ENCODE peak calls at places on chromosomes 11 and 22, in ten cellular contexts. One of them, this sample, is unnamed.

GRCh38 chr11:1825039-1825740 is 9.6 kb upstream of the SYT8 start:
- DNase-seq in SK-N-SH: no peak
- DNase-seq in lower lobe of right lung: peak
- DNase-seq in cardiac muscle cell: peak
- DNase-seq in OCI-LY7: peak
- DNase-seq in brain microvascular endothelial cell: no peak
- DNase-seq in MCF 10A: peak
- DNase-seq in A549: peak
- DNase-seq in CD8-positive, alpha-beta T cell: no peak
- DNase-seq in upper lobe of left lung: peak
- DNase-seq in this sample: no peak

GRCh38 chr22:49992921-49993648 is 19.5 kb downstream of the IL17REL start:
- DNase-seq in OCI-LY7: peak
- DNase-seq in CD8-positive, alpha-beta T cell: peak
- DNase-seq in cardiac muscle cell: peak
- DNase-seq in lower lobe of right lung: peak
- DNase-seq in A549: peak
- DNase-seq in MCF 10A: peak
- DNase-seq in SK-N-SH: peak
- DNase-seq in upper lobe of left lung: peak
- DNase-seq in brain microvascular endothelial cell: peak
- DNase-seq in this sample: peak

GRCh38 chr11:900545-900944 is 10.1 kb downstream of the CHID1 start:
- DNase-seq in CD8-positive, alpha-beta T cell: no peak
- DNase-seq in MCF 10A: no peak
- DNase-seq in lower lobe of right lung: no peak
- DNase-seq in OCI-LY7: no peak
- DNase-seq in SK-N-SH: no peak
- DNase-seq in A549: no peak
- DNase-seq in brain microvascular endothelial cell: no peak
- DNase-seq in cardiac muscle cell: no peak
- DNase-seq in upper lobe of left lung: no peak
- DNase-seq in this sample: no peak

GRCh38 chr11:117998201-117998579 is 12.0 kb downstream of the IL10RA start:
- DNase-seq in OCI-LY7: no peak
- DNase-seq in upper lobe of left lung: no peak
- DNase-seq in SK-N-SH: no peak
- DNase-seq in MCF 10A: no peak
- DNase-seq in cardiac muscle cell: no peak
- DNase-seq in brain microvascular endothelial cell: no peak
- DNase-seq in A549: no peak
- DNase-seq in lower lobe of right lung: no peak
- DNase-seq in CD8-positive, alpha-beta T cell: no peak
- DNase-seq in this sample: no peak

GRCh38 chr11:21474529-21474928 is 718.4 kb upstream of the ANO5 start:
- DNase-seq in OCI-LY7: no peak
- DNase-seq in CD8-positive, alpha-beta T cell: no peak
- DNase-seq in brain microvascular endothelial cell: no peak
- DNase-seq in lower lobe of right lung: no peak
- DNase-seq in upper lobe of left lung: no peak
- DNase-seq in cardiac muscle cell: no peak
- DNase-seq in SK-N-SH: no peak
- DNase-seq in A549: no peak
- DNase-seq in MCF 10A: no peak
- DNase-seq in this sample: no peak

GRCh38 chr22:36068776-36069344 is 40.2 kb upstream of the RBFOX2 start:
- DNase-seq in A549: no peak
- DNase-seq in OCI-LY7: peak
- DNase-seq in MCF 10A: no peak
- DNase-seq in CD8-positive, alpha-beta T cell: no peak
- DNase-seq in SK-N-SH: no peak
- DNase-seq in cardiac muscle cell: no peak
- DNase-seq in brain microvascular endothelial cell: no peak
- DNase-seq in lower lobe of right lung: no peak
- DNase-seq in upper lobe of left lung: no peak
- DNase-seq in this sample: no peak

GRCh38 chr11:79108851-79109250 is 332.0 kb downstream of the TENM4 start:
- DNase-seq in upper lobe of left lung: no peak
- DNase-seq in cardiac muscle cell: no peak
- DNase-seq in lower lobe of right lung: no peak
- DNase-seq in SK-N-SH: no peak
- DNase-seq in A549: no peak
- DNase-seq in CD8-positive, alpha-beta T cell: no peak
- DNase-seq in OCI-LY7: no peak
- DNase-seq in MCF 10A: no peak
- DNase-seq in brain microvascular endothelial cell: no peak
- DNase-seq in this sample: no peak

GRCh38 chr11:75668508-75669297 is at the start of gene MAP6:
- DNase-seq in lower lobe of right lung: no peak
- DNase-seq in OCI-LY7: no peak
- DNase-seq in MCF 10A: no peak
- DNase-seq in A549: peak
- DNase-seq in brain microvascular endothelial cell: no peak
- DNase-seq in SK-N-SH: peak
- DNase-seq in CD8-positive, alpha-beta T cell: no peak
- DNase-seq in cardiac muscle cell: no peak
- DNase-seq in upper lobe of left lung: peak
- DNase-seq in this sample: peak

GRCh38 chr22:36470994-36471331 is 10.5 kb downstream of the TXN2 start:
- DNase-seq in lower lobe of right lung: no peak
- DNase-seq in brain microvascular endothelial cell: peak
- DNase-seq in cardiac muscle cell: no peak
- DNase-seq in CD8-positive, alpha-beta T cell: no peak
- DNase-seq in A549: no peak
- DNase-seq in SK-N-SH: no peak
- DNase-seq in OCI-LY7: no peak
- DNase-seq in MCF 10A: no peak
- DNase-seq in upper lobe of left lung: no peak
- DNase-seq in this sample: no peak

DNA sequence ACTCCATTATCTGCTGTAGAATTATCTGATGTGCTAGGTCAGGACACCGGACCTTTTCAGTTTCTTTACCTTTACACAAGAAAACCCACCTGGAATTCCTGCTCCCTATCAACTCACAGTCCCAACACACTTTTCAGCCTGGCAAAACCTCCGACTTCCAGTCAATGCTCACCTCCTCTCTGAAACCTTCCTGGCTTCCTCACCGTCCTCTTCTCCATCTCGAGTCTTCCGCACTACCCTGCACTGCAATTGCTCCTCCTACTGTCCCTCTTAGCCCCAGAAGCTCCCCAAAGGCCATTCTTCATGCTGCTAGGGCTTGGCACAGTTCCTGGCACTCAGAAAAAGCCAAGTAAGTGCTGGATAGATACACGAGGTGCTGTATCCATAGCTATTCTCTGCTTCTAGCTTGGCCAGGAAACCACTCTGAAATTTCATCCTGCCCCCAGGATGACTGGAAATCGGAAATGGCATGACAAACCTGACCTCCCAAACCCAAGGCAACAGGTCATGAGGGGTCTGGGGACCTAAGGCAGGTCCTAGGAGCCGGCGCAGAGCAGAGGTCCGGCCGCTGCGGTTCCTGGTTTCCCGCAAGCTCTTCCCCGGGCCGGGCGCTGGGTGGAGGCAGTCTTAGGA is 702 bp downstream of the SYN3 start:
- DNase-seq in upper lobe of left lung: no peak
- DNase-seq in A549: no peak
- DNase-seq in OCI-LY7: no peak
- DNase-seq in cardiac muscle cell: no peak
- DNase-seq in MCF 10A: no peak
- DNase-seq in brain microvascular endothelial cell: no peak
- DNase-seq in SK-N-SH: no peak
- DNase-seq in lower lobe of right lung: no peak
- DNase-seq in CD8-positive, alpha-beta T cell: no peak
- DNase-seq in this sample: no peak
- TF ChIP-seq CTCF in upper lobe of left lung: no peak
- TF ChIP-seq CTCF in A549: no peak
- TF ChIP-seq CTCF in OCI-LY7: no peak
- TF ChIP-seq CTCF in cardiac muscle cell: no peak
- TF ChIP-seq CTCF in MCF 10A: no peak
- TF ChIP-seq CTCF in brain microvascular endothelial cell: no peak
- TF ChIP-seq CTCF in SK-N-SH: no peak
- TF ChIP-seq CTCF in lower lobe of right lung: no peak
- TF ChIP-seq CTCF in CD8-positive, alpha-beta T cell: no peak
- TF ChIP-seq CTCF in this sample: no peak

GRCh38 chr11:14374922-14375630 is 16.1 kb upstream of the RRAS2 start:
- DNase-seq in brain microvascular endothelial cell: no peak
- DNase-seq in CD8-positive, alpha-beta T cell: no peak
- DNase-seq in cardiac muscle cell: no peak
- DNase-seq in A549: peak
- DNase-seq in MCF 10A: no peak
- DNase-seq in SK-N-SH: no peak
- DNase-seq in OCI-LY7: no peak
- DNase-seq in lower lobe of right lung: no peak
- DNase-seq in upper lobe of left lung: no peak
- DNase-seq in this sample: no peak
- TF ChIP-seq CTCF in brain microvascular endothelial cell: peak
- TF ChIP-seq CTCF in CD8-positive, alpha-beta T cell: no peak
- TF ChIP-seq CTCF in cardiac muscle cell: peak
- TF ChIP-seq CTCF in A549: no peak
- TF ChIP-seq CTCF in MCF 10A: no peak
- TF ChIP-seq CTCF in SK-N-SH: peak
- TF ChIP-seq CTCF in OCI-LY7: peak
- TF ChIP-seq CTCF in lower lobe of right lung: no peak
- TF ChIP-seq CTCF in upper lobe of left lung: no peak
- TF ChIP-seq CTCF in this sample: no peak

DNA sequence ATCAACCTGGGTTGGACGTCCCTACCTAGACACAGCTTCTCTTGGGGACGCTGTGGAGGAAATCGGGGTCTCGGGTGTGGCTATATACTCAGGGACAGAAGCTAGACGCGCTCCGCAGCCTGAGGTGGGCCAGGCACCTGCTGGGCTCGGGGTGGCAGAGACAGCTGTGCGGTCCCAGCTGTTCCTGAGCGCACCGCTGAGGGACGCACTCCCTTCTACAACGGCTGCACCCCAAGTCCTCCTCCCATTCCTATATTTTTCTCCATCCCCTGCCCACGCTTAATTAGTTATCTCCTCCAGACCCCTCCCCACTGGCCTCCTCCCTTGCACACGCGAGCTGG is 188 bp upstream of the MTNR1B start:
- DNase-seq in brain microvascular endothelial cell: no peak
- DNase-seq in MCF 10A: no peak
- DNase-seq in A549: no peak
- DNase-seq in CD8-positive, alpha-beta T cell: no peak
- DNase-seq in SK-N-SH: no peak
- DNase-seq in OCI-LY7: no peak
- DNase-seq in upper lobe of left lung: peak
- DNase-seq in cardiac muscle cell: no peak
- DNase-seq in lower lobe of right lung: no peak
- DNase-seq in this sample: no peak
- TF ChIP-seq CTCF in brain microvascular endothelial cell: no peak
- TF ChIP-seq CTCF in MCF 10A: no peak
- TF ChIP-seq CTCF in A549: no peak
- TF ChIP-seq CTCF in CD8-positive, alpha-beta T cell: no peak
- TF ChIP-seq CTCF in SK-N-SH: no peak
- TF ChIP-seq CTCF in OCI-LY7: no peak
- TF ChIP-seq CTCF in upper lobe of left lung: no peak
- TF ChIP-seq CTCF in cardiac muscle cell: no peak
- TF ChIP-seq CTCF in lower lobe of right lung: no peak
- TF ChIP-seq CTCF in this sample: no peak

GRCh38 chr22:46089426-46090041 is 60.8 kb upstream of the PPARA start:
- DNase-seq in lower lobe of right lung: peak
- DNase-seq in A549: no peak
- DNase-seq in brain microvascular endothelial cell: no peak
- DNase-seq in CD8-positive, alpha-beta T cell: no peak
- DNase-seq in cardiac muscle cell: no peak
- DNase-seq in MCF 10A: no peak
- DNase-seq in SK-N-SH: no peak
- DNase-seq in OCI-LY7: no peak
- DNase-seq in upper lobe of left lung: peak
- DNase-seq in this sample: no peak
- TF ChIP-seq CTCF in lower lobe of right lung: no peak
- TF ChIP-seq CTCF in A549: no peak
- TF ChIP-seq CTCF in brain microvascular endothelial cell: no peak
- TF ChIP-seq CTCF in CD8-positive, alpha-beta T cell: no peak
- TF ChIP-seq CTCF in cardiac muscle cell: no peak
- TF ChIP-seq CTCF in MCF 10A: no peak
- TF ChIP-seq CTCF in SK-N-SH: no peak
- TF ChIP-seq CTCF in OCI-LY7: no peak
- TF ChIP-seq CTCF in upper lobe of left lung: no peak
- TF ChIP-seq CTCF in this sample: no peak

This sample was measured in activated B cell treated with CpG ODN at 0.5 μM for 24 hours.